ENCODE peak calls at places on chromosomes 12 and 14, in six cellular contexts. One of them, this sample, is unnamed.

GRCh38 chr12:62862259-62862881 is 72.6 kb downstream of the PPM1H start:
- DNase-seq in germinal center: no peak
- DNase-seq in omental fat pad: no peak
- DNase-seq in C1 segment of cervical spinal cord: no peak
- DNase-seq in HS-27A: peak; percentile 62
- DNase-seq in NCI-H1436: no peak
- DNase-seq in this sample: no peak

GRCh38 chr12:68290126-68290525 is 36.7 kb upstream of the IL22 start:
- DNase-seq in C1 segment of cervical spinal cord: no peak
- DNase-seq in HS-27A: no peak
- DNase-seq in omental fat pad: no peak
- DNase-seq in NCI-H1436: no peak
- DNase-seq in germinal center: no peak
- DNase-seq in this sample: no peak

GRCh38 chr14:67045440-67045839 is 143.8 kb upstream of the GARIN2 start:
- DNase-seq in NCI-H1436: no peak
- DNase-seq in germinal center: no peak
- DNase-seq in omental fat pad: no peak
- DNase-seq in C1 segment of cervical spinal cord: no peak
- DNase-seq in HS-27A: no peak
- DNase-seq in this sample: no peak

GRCh38 chr12:56321027-56321426 is 5.2 kb upstream of the CNPY2 start:
- DNase-seq in C1 segment of cervical spinal cord: no peak
- DNase-seq in germinal center: no peak
- DNase-seq in NCI-H1436: no peak
- DNase-seq in omental fat pad: no peak
- DNase-seq in HS-27A: no peak
- DNase-seq in this sample: no peak

GRCh38 chr12:42267408-42268190 is 29.6 kb upstream of the YAF2 start:
- DNase-seq in HS-27A: no peak
- DNase-seq in NCI-H1436: no peak
- DNase-seq in germinal center: no peak
- DNase-seq in omental fat pad: no peak
- DNase-seq in C1 segment of cervical spinal cord: no peak
- DNase-seq in this sample: no peak

GRCh38 chr14:37778135-37778943 is 182.9 kb downstream of the TTC6 start:
- DNase-seq in HS-27A: no peak
- DNase-seq in germinal center: no peak
- DNase-seq in omental fat pad: no peak
- DNase-seq in NCI-H1436: no peak
- DNase-seq in C1 segment of cervical spinal cord: no peak
- DNase-seq in this sample: no peak

GRCh38 chr12:6336079-6336858 is 5.6 kb downstream of the TNFRSF1A start:
- DNase-seq in HS-27A: peak; percentile 99
- DNase-seq in NCI-H1436: peak; percentile 58
- DNase-seq in omental fat pad: peak; percentile 76
- DNase-seq in C1 segment of cervical spinal cord: peak; percentile 92
- DNase-seq in germinal center: no peak
- DNase-seq in this sample: peak; percentile 100

GRCh38 chr14:93956514-93957332 is 19.6 kb downstream of the ASB2 start:
- DNase-seq in germinal center: no peak
- DNase-seq in omental fat pad: no peak
- DNase-seq in NCI-H1436: no peak
- DNase-seq in C1 segment of cervical spinal cord: no peak
- DNase-seq in HS-27A: no peak
- DNase-seq in this sample: no peak

GRCh38 chr14:91611528-91611927 is 101.4 kb upstream of the PPP4R3A start:
- DNase-seq in C1 segment of cervical spinal cord: no peak
- DNase-seq in HS-27A: no peak
- DNase-seq in NCI-H1436: no peak
- DNase-seq in germinal center: no peak
- DNase-seq in omental fat pad: no peak
- DNase-seq in this sample: no peak